ENCODE peak calls at places on chromosomes 13 and 19, in five cellular contexts. W is body of pancreas, L is progenitor cell of endocrine pancreas, G is esophagus muscularis mucosa, O is nephron progenitor cell. P is an unnamed sample.

GRCh38 chr19:53037101-53038097 is 7.1 kb upstream of the ERVV-2 start:
- DNase-seq in O (peak), G (no peak), L (peak), W (peak), P (peak)

GRCh38 chr13:35891973-35892441 is 239.2 kb downstream of the DCLK1 start:
- DNase-seq in O (no peak), L (no peak), W (no peak), G (no peak), P (no peak)

GRCh38 chr19:8609210-8610040 is 1.1 kb downstream of the ADAMTS10 start:
- DNase-seq in G (no peak), W (peak), L (peak), O (peak), P (peak)

GRCh38 chr19:610801-611505 is 21.3 kb downstream of the HCN2 start:
- DNase-seq in L (no peak), W (no peak), O (peak), G (no peak), P (no peak)

GRCh38 chr19:9836021-9836420 is 903 bp downstream of the PIN1 start:
- DNase-seq in O (no peak), L (no peak), G (no peak), W (no peak), P (no peak)

GRCh38 chr13:51520524-51520923 is 63.7 kb upstream of the WDFY2 start:
- DNase-seq in L (no peak), O (no peak), G (no peak), W (peak), P (no peak)

GRCh38 chr19:47618771-47619170 is 9.8 kb downstream of the BICRA start:
- DNase-seq in W (peak), L (no peak), G (no peak), O (no peak), P (no peak)

GRCh38 chr19:3722443-3723109 is 14.4 kb downstream of the TJP3 start:
- DNase-seq in W (peak), O (no peak), G (no peak), L (peak), P (no peak)

GRCh38 chr19:36026091-36026876 is 6.4 kb downstream of the CLIP3 start:
- DNase-seq in G (no peak), W (no peak), O (no peak), L (no peak), P (no peak)

GRCh38 chr19:1206733-1207301 is 1.2 kb downstream of the STK11 start:
- DNase-seq in L (no peak), W (peak), O (no peak), G (no peak), P (no peak)

GRCh38 chr13:45623516-45624090 is 8.1 kb upstream of the ERICH6B start:
- DNase-seq in O (no peak), G (peak), L (no peak), W (no peak), P (no peak)

GRCh38 chr13:27797228-27797624 is 4.9 kb downstream of the GSX1 start:
- DNase-seq in L (peak), W (no peak), G (no peak), O (peak), P (no peak)

GRCh38 chr13:44703371-44703770 is 127.2 kb upstream of the TSC22D1 start:
- DNase-seq in W (no peak), O (no peak), L (no peak), G (no peak), P (no peak)

GRCh38 chr13:21347753-21348318 is 111.3 kb downstream of the ZDHHC20 start:
- DNase-seq in O (no peak), L (no peak), G (no peak), W (no peak), P (no peak)
- TF ChIP-seq CTCF in O (no peak), L (no peak), G (no peak), W (no peak), P (no peak)

DNA sequence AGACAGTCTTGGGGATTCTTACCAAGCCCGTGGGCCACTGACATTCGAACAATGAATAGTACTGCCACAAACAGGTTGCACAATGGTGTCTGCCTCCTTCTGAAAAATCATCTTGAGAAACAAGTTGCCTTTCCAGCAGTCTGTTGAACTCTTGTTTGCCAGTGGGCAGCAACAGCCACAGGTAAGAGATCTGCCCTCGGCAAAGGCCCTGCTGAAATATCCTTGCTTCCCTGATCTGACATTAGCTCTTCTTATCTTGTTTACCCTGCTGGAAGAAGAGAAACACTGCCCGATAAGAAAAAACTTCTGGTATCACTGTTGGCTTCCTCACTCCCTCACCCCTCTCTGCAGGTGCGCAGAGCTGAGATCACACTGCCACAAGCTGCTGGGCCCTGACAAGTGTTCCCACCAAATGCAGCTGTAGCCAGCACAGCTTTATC is 2.0 kb downstream of the DOCK9 start:
- DNase-seq in O (no peak), L (no peak), G (no peak), W (no peak), P (no peak)
- TF ChIP-seq CTCF in O (no peak), L (no peak), G (no peak), W (no peak), P (no peak)

DNA sequence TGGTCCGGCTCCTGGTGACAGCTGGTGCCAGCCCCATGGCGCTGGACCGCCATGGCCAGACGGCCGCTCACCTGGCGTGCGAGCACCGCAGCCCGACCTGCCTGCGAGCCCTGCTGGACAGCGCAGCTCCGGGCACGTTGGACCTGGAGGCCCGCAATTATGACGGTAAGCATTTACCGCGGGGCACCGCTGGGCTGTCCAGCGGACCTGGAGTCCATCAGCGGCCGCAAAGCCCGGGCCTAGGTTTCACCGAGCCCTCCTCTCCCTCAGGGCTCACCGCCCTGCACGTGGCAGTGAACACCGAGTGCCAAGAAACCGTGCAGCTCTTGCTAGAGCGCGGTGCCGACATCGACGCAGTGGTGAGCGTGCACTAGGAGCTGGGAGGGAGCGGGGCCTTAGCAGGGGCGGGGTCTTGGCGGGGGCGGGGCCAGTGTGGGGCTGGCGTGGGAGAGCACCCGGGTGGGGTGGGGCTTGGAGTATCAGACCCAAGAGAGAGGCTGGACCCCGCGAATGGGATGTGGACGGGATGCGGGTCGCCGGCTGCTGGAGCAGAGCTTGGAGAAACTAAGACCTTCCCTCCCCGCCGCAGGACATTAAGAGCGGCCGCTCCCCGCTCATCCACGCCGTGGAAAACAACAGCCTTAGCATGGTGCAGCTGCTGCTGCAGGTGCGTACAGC is 8.7 kb downstream of the BCL3 start:
- DNase-seq in G (no peak), L (peak), O (peak), W (peak), P (no peak)
- TF ChIP-seq CTCF in G (no peak), L (no peak), O (no peak), W (no peak), P (no peak)

GRCh38 chr19:6424190-6424938 is at the start of gene KHSRP:
- DNase-seq in O (peak), G (no peak), W (no peak), L (no peak), P (peak)

GRCh38 chr19:6427131-6427530 is 2.5 kb upstream of the KHSRP start:
- DNase-seq in L (no peak), O (no peak), G (no peak), W (no peak), P (no peak)

GRCh38 chr19:6423499-6424189 is 967 bp downstream of the KHSRP start:
- DNase-seq in L (no peak), W (no peak), O (peak), G (no peak), P (peak)

GRCh38 chr19:6425732-6426686 is 1.4 kb upstream of the KHSRP start:
- DNase-seq in G (no peak), O (no peak), W (no peak), L (no peak), P (no peak)

DNA sequence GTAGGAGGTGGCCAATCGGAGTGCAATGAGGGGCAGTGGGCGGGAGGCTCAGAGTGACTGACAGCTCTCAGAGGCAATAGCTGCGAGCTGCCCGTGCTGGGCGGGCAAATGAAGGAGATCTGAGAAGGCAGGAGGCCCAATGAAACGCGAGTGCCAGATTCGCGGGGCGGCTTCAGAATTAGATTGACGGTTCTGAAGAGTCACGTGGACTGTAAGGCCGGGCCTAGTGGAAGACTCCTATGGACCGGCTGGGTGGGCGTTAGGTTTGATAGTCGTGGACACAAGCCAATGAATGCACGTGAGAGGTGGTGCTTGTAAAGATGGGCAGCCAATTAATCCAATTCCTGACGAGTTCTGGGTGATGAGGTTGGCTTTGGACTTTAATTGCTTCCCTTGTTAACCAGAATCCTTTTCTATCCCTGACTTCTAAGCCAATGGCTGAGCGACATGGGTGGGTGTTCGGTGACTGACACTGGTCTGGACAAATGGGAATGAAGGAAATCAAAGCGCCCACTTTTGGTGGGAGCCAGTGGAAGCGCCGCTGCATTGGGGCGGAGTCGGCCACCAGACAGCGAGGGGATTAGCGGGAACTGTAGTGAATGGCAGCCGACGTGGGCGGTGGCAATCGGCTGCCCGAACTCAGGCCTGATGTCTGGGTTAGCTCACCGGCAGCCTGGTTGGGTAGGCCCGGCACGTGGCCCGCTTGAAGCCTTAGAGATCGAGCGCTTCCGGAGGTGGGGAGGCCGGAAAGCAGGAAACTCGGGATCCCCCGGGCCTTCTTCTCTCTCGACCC is 524 bp upstream of the KHSRP start:
- DNase-seq in O (peak), G (peak), L (peak), W (peak), P (peak)
- TF ChIP-seq CTCF in O (no peak), G (no peak), L (no peak), W (peak), P (no peak)